ENCODE peak calls at places on chromosome 12, in ten cellular contexts. A, I, F, R, S, B, L, O, N and W are unnamed samples.

GRCh38 chr12:75684678-75685620 is 173.5 kb upstream of the KRR1 start:
- DNase-seq in A (no peak), I (no peak), F (peak; percentile 90), R (peak; percentile 78), S (no peak), B (no peak), L (no peak), O (no peak), N (peak; percentile 89), W (no peak)

GRCh38 chr12:126862500-126862899 is 1404.5 kb upstream of the TMEM132C start:
- DNase-seq in A (no peak), I (no peak), F (no peak), R (no peak), S (no peak), B (no peak), L (no peak), O (no peak), N (no peak), W (no peak)

GRCh38 chr12:109617496-109617895 is 43.9 kb downstream of the MVK start:
- DNase-seq in A (no peak), I (no peak), F (no peak), R (no peak), S (no peak), B (no peak), L (no peak), O (no peak), N (no peak), W (no peak)

GRCh38 chr12:30578426-30578825 is 117.2 kb downstream of the IPO8 start:
- DNase-seq in A (no peak), I (no peak), F (no peak), R (no peak), S (no peak), B (no peak), L (no peak), O (no peak), N (no peak), W (no peak)

GRCh38 chr12:34403706-34404376 is 381.5 kb downstream of the ALG10 start:
- DNase-seq in A (peak; percentile 3), I (peak; percentile 46), F (no peak), R (no peak), S (peak; percentile 38), B (peak; percentile 4), L (no peak), O (peak; percentile 2), N (no peak), W (peak; percentile 78)

GRCh38 chr12:29374913-29375312 is 6.1 kb downstream of the ERGIC2 start:
- DNase-seq in A (no peak), I (no peak), F (no peak), R (no peak), S (no peak), B (no peak), L (no peak), O (no peak), N (no peak), W (no peak)

GRCh38 chr12:45050331-45050750 is 558 bp downstream of the DBX2 start:
- DNase-seq in A (no peak), I (no peak), F (no peak), R (peak; percentile 16), S (no peak), B (no peak), L (no peak), O (no peak), N (no peak), W (no peak)

GRCh38 chr12:130344529-130344928 is 6.8 kb downstream of the PIWIL1 start:
- DNase-seq in A (no peak), I (no peak), F (no peak), R (no peak), S (no peak), B (no peak), L (no peak), O (no peak), N (no peak), W (no peak)

GRCh38 chr12:68423175-68423574 is 91.0 kb upstream of the MDM1 start:
- DNase-seq in A (no peak), I (no peak), F (peak; percentile 58), R (no peak), S (no peak), B (no peak), L (no peak), O (no peak), N (peak; percentile 34), W (no peak)

GRCh38 chr12:132067182-132067581 is 76.9 kb downstream of the DDX51 start:
- DNase-seq in A (no peak), I (no peak), F (no peak), R (no peak), S (no peak), B (no peak), L (no peak), O (no peak), N (no peak), W (no peak)

GRCh38 chr12:40002178-40003169 is 103.4 kb downstream of the SLC2A13 start:
- DNase-seq in A (no peak), I (no peak), F (no peak), R (no peak), S (no peak), B (no peak), L (no peak), O (no peak), N (no peak), W (no peak)

GRCh38 chr12:120972870-120973543 is 5.3 kb upstream of the HNF1A start:
- DNase-seq in A (no peak), I (no peak), F (no peak), R (no peak), S (no peak), B (no peak), L (no peak), O (no peak), N (no peak), W (no peak)

DNA sequence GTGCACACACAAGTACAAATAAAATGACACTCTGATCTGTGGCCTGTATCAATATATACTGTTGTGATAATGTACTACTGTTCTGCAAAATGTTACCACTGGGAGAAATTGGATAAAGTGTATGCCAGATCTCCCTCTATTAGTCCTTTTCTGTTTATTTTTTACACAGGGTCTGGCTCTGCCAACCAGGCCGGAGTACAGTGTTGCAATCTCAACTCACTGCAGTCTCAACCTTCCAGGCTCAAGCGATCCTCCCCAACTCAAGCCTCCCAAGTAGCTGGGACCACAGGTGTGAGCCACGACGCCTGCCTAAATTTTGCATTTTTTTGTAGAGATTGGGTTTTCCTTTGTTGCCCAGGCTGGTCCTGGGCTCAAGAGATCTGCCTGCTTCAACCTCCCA is 1.9 kb downstream of the NT5DC3 start:
- DNase-seq in A (no peak), I (no peak), F (peak; percentile 49), R (peak; percentile 51), S (no peak), B (no peak), L (no peak), O (no peak), N (peak; percentile 58), W (no peak)
- H3K4me3 ChIP-seq in A (no peak overlapping the region), I (no peak overlapping the region), F (no peak overlapping the region), R (peak overlapping the region; percentile 78), S (peak overlapping the region; percentile 96), B (peak overlapping the region; percentile 6), L (peak overlapping the region; percentile 87), O (peak overlapping the region; percentile 87), N (peak overlapping the region; percentile 70), W (peak overlapping the region; percentile 95)

GRCh38 chr12:15527201-15527782 is 205.0 kb downstream of the PTPRO start:
- DNase-seq in A (peak; percentile 23), I (no peak), F (peak; percentile 50), R (peak; percentile 28), S (no peak), B (peak; percentile 36), L (peak; percentile 3), O (peak; percentile 53), N (peak; percentile 30), W (no peak)
- TF ChIP-seq CTCF in A (no peak), I (no peak), F (peak; percentile 31), R (peak; percentile 27), S (no peak), B (no peak), L (peak; percentile 18), O (no peak), N (peak; percentile 20), W (no peak)

GRCh38 chr12:65929641-65930040 is 105.4 kb downstream of the HMGA2 start:
- DNase-seq in A (no peak), I (no peak), F (no peak), R (no peak), S (no peak), B (no peak), L (no peak), O (no peak), N (no peak), W (no peak)

GRCh38 chr12:65930114-65930828 is 106.0 kb downstream of the HMGA2 start:
- DNase-seq in A (no peak), I (no peak), F (no peak), R (no peak), S (no peak), B (no peak), L (no peak), O (no peak), N (no peak), W (no peak)

GRCh38 chr12:65925626-65926025 is 101.3 kb downstream of the HMGA2 start:
- DNase-seq in A (no peak), I (no peak), F (no peak), R (no peak), S (no peak), B (no peak), L (no peak), O (no peak), N (no peak), W (no peak)

GRCh38 chr12:65923228-65923627 is 98.9 kb downstream of the HMGA2 start:
- DNase-seq in A (no peak), I (no peak), F (no peak), R (no peak), S (no peak), B (no peak), L (no peak), O (no peak), N (no peak), W (no peak)

GRCh38 chr12:65926119-65927004 is 102.1 kb downstream of the HMGA2 start:
- DNase-seq in A (no peak), I (no peak), F (no peak), R (no peak), S (no peak), B (no peak), L (no peak), O (no peak), N (no peak), W (no peak)
- H3K4me3 ChIP-seq in A (no peak overlapping the region), I (no peak overlapping the region), F (no peak overlapping the region), R (no peak overlapping the region), S (no peak overlapping the region), B (no peak overlapping the region), L (no peak overlapping the region), O (no peak overlapping the region), N (no peak overlapping the region), W (no peak overlapping the region)

GRCh38 chr12:7712841-7713442 is 1.7 kb downstream of the DPPA3 start:
- DNase-seq in A (no peak), I (no peak), F (no peak), R (no peak), S (no peak), B (no peak), L (no peak), O (no peak), N (no peak), W (no peak)

GRCh38 chr12:7711133-7711532 is at the start of gene DPPA3:
- DNase-seq in A (no peak), I (no peak), F (no peak), R (no peak), S (no peak), B (no peak), L (no peak), O (no peak), N (no peak), W (no peak)

DNA sequence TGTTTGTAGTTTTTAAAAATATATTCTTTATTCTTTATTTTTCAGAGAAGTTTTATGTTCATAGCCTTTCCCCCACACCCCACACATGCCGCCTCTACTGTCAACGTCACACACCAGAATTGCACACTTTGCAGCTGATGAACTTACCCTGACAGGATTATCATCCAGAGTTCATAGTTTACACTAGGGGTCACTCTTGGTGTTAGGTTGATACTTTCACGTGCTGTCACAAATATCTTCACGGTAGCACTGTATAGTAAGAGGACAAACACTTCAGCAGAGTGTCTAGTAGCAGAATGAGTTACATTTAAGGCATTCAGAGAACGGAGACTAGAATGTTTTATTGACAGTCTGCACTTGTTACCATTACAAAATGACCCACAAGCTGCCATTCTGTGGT is 5.2 kb downstream of the DPPA3 start:
- DNase-seq in A (no peak), I (no peak), F (no peak), R (peak; percentile 2), S (no peak), B (no peak), L (no peak), O (no peak), N (no peak), W (no peak)
- TF ChIP-seq CTCF in A (peak; percentile 12), I (no peak), F (no peak), R (no peak), S (no peak), B (no peak), L (no peak), O (no peak), N (no peak), W (no peak)